ENCODE peak calls at places on chromosomes 2 and 18, in five cellular contexts. D is EH; H is T1000; S is stimulated activated CD4-positive, alpha-beta T cell treated with anti-CD3 and anti-CD28 coated beads, TNF-alpha, amount 100 ng/mL, for 48 hours; F is bronchial epithelial cell. W is an unnamed sample.

GRCh38 chr2:156405586-156405985 is 30.6 kb upstream of the GPD2 start:
- DNase-seq in H (no peak), D (peak; percentile 21), F (peak; percentile 80), S (no peak), W (no peak)

GRCh38 chr2:71223767-71224333 is 3.1 kb downstream of the PAIP2B start:
- DNase-seq in F (peak; percentile 15), H (no peak), D (peak; percentile 46), S (no peak), W (peak; percentile 19)

GRCh38 chr2:16137080-16137755 is 196.9 kb downstream of the MYCN start:
- DNase-seq in D (no peak), S (no peak), F (no peak), H (no peak), W (no peak)

GRCh38 chr2:165648826-165649225 is 145.2 kb downstream of the GALNT3 start:
- DNase-seq in H (no peak), D (no peak), F (no peak), S (no peak), W (no peak)

GRCh38 chr2:184053326-184053725 is 545.0 kb upstream of the ZNF804A start:
- DNase-seq in D (no peak), H (no peak), S (no peak), F (peak; percentile 69), W (peak; percentile 15)

GRCh38 chr18:3624818-3625716 is 175.1 kb downstream of the TGIF1 start:
- DNase-seq in D (peak; percentile 97), S (peak; percentile 56), H (no peak), F (peak; percentile 93), W (peak; percentile 95)

GRCh38 chr2:43083278-43083677 is 143.1 kb downstream of the ZFP36L2 start:
- DNase-seq in H (no peak), D (peak; percentile 54), F (no peak), S (no peak), W (no peak)

GRCh38 chr2:163187119-163187518 is 348.6 kb upstream of the KCNH7 start:
- DNase-seq in H (no peak), S (no peak), D (no peak), F (no peak), W (no peak)

GRCh38 chr2:45763797-45764196 is 112.3 kb downstream of the PRKCE start:
- DNase-seq in D (no peak), S (no peak), H (no peak), F (no peak), W (no peak)

GRCh38 chr2:175854665-175855064 is 147.4 kb downstream of the LNPK start:
- DNase-seq in D (no peak), H (no peak), S (no peak), F (no peak), W (peak; percentile 21)

GRCh38 chr2:209922116-209922515 is 80.3 kb upstream of the RPE start:
- DNase-seq in D (no peak), H (no peak), F (no peak), S (no peak), W (no peak)

GRCh38 chr2:149768320-149768799 is 180.8 kb upstream of the MMADHC start:
- DNase-seq in D (peak; percentile 82), H (no peak), S (no peak), F (peak; percentile 23), W (peak; percentile 40)

GRCh38 chr2:114754907-114755563 is 312.6 kb downstream of the DPP10 start:
- DNase-seq in S (no peak), H (no peak), D (no peak), F (peak; percentile 82), W (no peak)

GRCh38 chr2:70201225-70201768 is 10.5 kb upstream of the C2orf42 start:
- DNase-seq in S (no peak), H (no peak), F (no peak), D (no peak), W (no peak)

GRCh38 chr2:61775956-61776570 is 77.8 kb downstream of the FAM161A start:
- DNase-seq in D (no peak), H (no peak), S (no peak), F (no peak), W (no peak)

GRCh38 chr2:46032161-46032813 is 264.9 kb upstream of the EPAS1 start:
- DNase-seq in H (no peak), S (no peak), F (peak; percentile 50), D (peak; percentile 44), W (no peak)

GRCh38 chr2:117917223-117917917 is 96.5 kb downstream of the CCDC93 start:
- DNase-seq in D (peak; percentile 33), F (peak; percentile 9), H (no peak), S (no peak), W (peak; percentile 10)

GRCh38 chr2:13605266-13605665 is 888.5 kb downstream of the TRIB2 start:
- DNase-seq in S (no peak), F (no peak), H (no peak), D (no peak), W (no peak)

GRCh38 chr18:21599585-21600525 is 649 bp downstream of the ESCO1 start:
- DNase-seq in S (no peak), D (peak; percentile 15), F (no peak), H (no peak), W (peak; percentile 22)

GRCh38 chr2:152071077-152071476 is 27.8 kb downstream of the CACNB4 start:
- DNase-seq in S (no peak), D (no peak), H (no peak), F (no peak), W (no peak)

GRCh38 chr18:74375999-74376398 is 60.4 kb downstream of the C18orf63 start:
- DNase-seq in F (no peak), D (peak; percentile 17), H (peak; percentile 33), S (no peak), W (no peak)

GRCh38 chr2:140276661-140277060 is 1496.5 kb upstream of the NXPH2 start:
- DNase-seq in F (no peak), H (no peak), S (no peak), D (no peak), W (no peak)

GRCh38 chr2:201396595-201396994 is 39.5 kb upstream of the FLACC1 start:
- DNase-seq in S (no peak), F (peak; percentile 64), D (no peak), H (no peak), W (no peak)

GRCh38 chr18:75654928-75655745 is 227.6 kb upstream of the SMIM21 start:
- DNase-seq in S (no peak), D (no peak), H (no peak), F (no peak), W (peak; percentile 7)

GRCh38 chr2:233265899-233266431 is 14.5 kb downstream of the ATG16L1 start:
- DNase-seq in H (no peak), F (no peak), D (no peak), S (no peak), W (no peak)

GRCh38 chr2:170822292-170822884 is 5.7 kb downstream of the GAD1 start:
- DNase-seq in S (no peak), H (no peak), F (no peak), D (no peak), W (peak; percentile 40)

GRCh38 chr2:101985793-101986164 is 6.0 kb upstream of the IL1R2 start:
- DNase-seq in S (no peak), H (no peak), D (no peak), F (no peak), W (no peak)

GRCh38 chr2:112776113-112776512 is 8.2 kb downstream of the IL1A start:
- DNase-seq in H (no peak), S (no peak), D (no peak), F (no peak), W (no peak)

W was measured in astrocyte of the hippocampus.